ENCODE peak calls at places on chromosomes 6 and 20, in ten cellular contexts. G is H1, Z is HCT116, W is GM23338, Q is mammary epithelial cell, C is fibroblast of lung, P is IMR-90, E is HepG2, Y is SK-N-SH, I is keratinocyte. S is an unnamed sample.

GRCh38 chr20:43899274-43899878 is 15.3 kb upstream of the TOX2 start:
- DNase-seq in G (no peak), Z (no peak), W (peak; percentile 20), Q (no peak), C (no peak), P (no peak), E (no peak), Y (no peak), I (no peak), S (no peak)

GRCh38 chr6:122818866-122819265 is 29.8 kb downstream of the SMPDL3A start:
- DNase-seq in G (no peak), Z (no peak), W (no peak), Q (no peak), C (peak; percentile 9), P (no peak), E (no peak), Y (no peak), I (no peak), S (no peak)

GRCh38 chr6:4243237-4243636 is 107.9 kb upstream of the ECI2 start:
- DNase-seq in G (no peak), Z (no peak), W (no peak), Q (no peak), C (no peak), P (no peak), E (no peak), Y (no peak), I (no peak), S (no peak)

GRCh38 chr6:3347237-3347636 is 88.5 kb downstream of the PSMG4 start:
- DNase-seq in G (no peak), Z (no peak), W (no peak), Q (no peak), C (no peak), P (no peak), E (no peak), Y (no peak), I (no peak), S (no peak)

GRCh38 chr20:23928788-23929187 is 49.2 kb upstream of the CST5 start:
- DNase-seq in G (no peak), Z (no peak), W (peak; percentile 13), Q (no peak), C (no peak), P (no peak), E (no peak), Y (no peak), I (no peak), S (no peak)

GRCh38 chr6:149334201-149334600 is 16.7 kb downstream of the TAB2 start:
- DNase-seq in G (no peak), Z (no peak), W (no peak), Q (peak; percentile 62), C (peak; percentile 63), P (peak; percentile 69), E (no peak), Y (no peak), I (no peak), S (no peak)

GRCh38 chr20:63957004-63957689 is 931 bp upstream of the UCKL1 start:
- DNase-seq in G (peak; percentile 90), Z (peak; percentile 73), W (peak; percentile 83), Q (peak; percentile 72), C (peak; percentile 65), P (peak; percentile 49), E (peak; percentile 85), Y (peak; percentile 94), I (no peak), S (peak; percentile 84)

GRCh38 chr20:22921595-22922421 is 113.3 kb upstream of the SSTR4 start:
- DNase-seq in G (no peak), Z (no peak), W (no peak), Q (peak; percentile 63), C (peak; percentile 60), P (peak; percentile 8), E (no peak), Y (no peak), I (no peak), S (no peak)

GRCh38 chr6:52394251-52394666 is 25.9 kb upstream of the EFHC1 start:
- DNase-seq in G (no peak), Z (no peak), W (no peak), Q (no peak), C (no peak), P (no peak), E (no peak), Y (no peak), I (no peak), S (no peak)

GRCh38 chr20:1122388-1123315 is 4.2 kb downstream of the PSMF1 start:
- DNase-seq in G (no peak), Z (no peak), W (no peak), Q (no peak), C (peak; percentile 31), P (peak; percentile 57), E (peak; percentile 99), Y (no peak), I (no peak), S (peak; percentile 44)

GRCh38 chr6:133756046-133756445 is 132.9 kb upstream of the TCF21 start:
- DNase-seq in G (no peak), Z (no peak), W (no peak), Q (no peak), C (peak; percentile 59), P (peak; percentile 61), E (no peak), Y (no peak), I (no peak), S (no peak)
- TF ChIP-seq CTCF in G (no peak), Z (no peak), W (no peak), Q (no peak), C (no peak), P (no peak), E (no peak), Y (no peak), I (no peak), S (no peak)

GRCh38 chr6:36488221-36488620 is 45.4 kb downstream of the KCTD20 start:
- DNase-seq in G (no peak), Z (no peak), W (no peak), Q (no peak), C (no peak), P (no peak), E (no peak), Y (no peak), I (no peak), S (no peak)

GRCh38 chr6:36491378-36491965 is 48.7 kb downstream of the KCTD20 start:
- DNase-seq in G (peak; percentile 23), Z (no peak), W (peak; percentile 60), Q (no peak), C (peak; percentile 37), P (peak; percentile 31), E (peak; percentile 80), Y (no peak), I (no peak), S (no peak)

GRCh38 chr6:36489426-36489825 is 46.6 kb downstream of the KCTD20 start:
- DNase-seq in G (no peak), Z (no peak), W (no peak), Q (no peak), C (no peak), P (no peak), E (no peak), Y (no peak), I (no peak), S (no peak)

GRCh38 chr6:36492092-36492491 is 49.3 kb downstream of the KCTD20 start:
- DNase-seq in G (no peak), Z (no peak), W (no peak), Q (no peak), C (no peak), P (no peak), E (no peak), Y (no peak), I (no peak), S (no peak)

DNA sequence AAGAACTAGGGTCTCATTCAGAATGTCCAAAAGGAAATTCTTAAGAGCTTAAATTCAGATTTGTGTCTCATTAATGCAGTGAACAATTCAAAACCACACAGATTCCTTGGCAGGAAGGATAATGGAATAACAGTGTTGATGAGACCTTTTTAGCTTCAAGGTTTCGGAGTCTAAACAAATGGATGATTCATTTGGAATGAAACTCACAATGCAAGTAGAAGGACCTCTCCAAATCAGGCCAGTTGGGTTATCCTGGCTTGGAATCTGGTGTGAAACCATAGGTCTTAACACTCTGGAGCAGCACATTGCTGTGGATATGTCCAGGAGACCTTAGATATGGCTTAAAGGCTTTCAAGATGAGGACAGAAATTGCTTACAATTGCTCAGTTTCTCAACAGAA is 44.9 kb downstream of the KCTD20 start:
- DNase-seq in G (no peak), Z (no peak), W (no peak), Q (no peak), C (peak; percentile 87), P (peak; percentile 14), E (no peak), Y (no peak), I (no peak), S (no peak)
- H3K27ac ChIP-seq in G (no peak overlapping the region), Z (no peak overlapping the region), W (no peak overlapping the region), Q (no peak overlapping the region), C (no peak overlapping the region), P (no peak overlapping the region), E (no peak overlapping the region), Y (no peak overlapping the region), I (no peak overlapping the region), S (no peak overlapping the region)

GRCh38 chr6:138142806-138143205 is 18.9 kb upstream of the ARFGEF3 start:
- DNase-seq in G (no peak), Z (no peak), W (no peak), Q (no peak), C (no peak), P (no peak), E (no peak), Y (no peak), I (no peak), S (no peak)

GRCh38 chr6:138146544-138146943 is 15.2 kb upstream of the ARFGEF3 start:
- DNase-seq in G (no peak), Z (no peak), W (peak; percentile 25), Q (no peak), C (no peak), P (no peak), E (no peak), Y (no peak), I (no peak), S (no peak)

DNA sequence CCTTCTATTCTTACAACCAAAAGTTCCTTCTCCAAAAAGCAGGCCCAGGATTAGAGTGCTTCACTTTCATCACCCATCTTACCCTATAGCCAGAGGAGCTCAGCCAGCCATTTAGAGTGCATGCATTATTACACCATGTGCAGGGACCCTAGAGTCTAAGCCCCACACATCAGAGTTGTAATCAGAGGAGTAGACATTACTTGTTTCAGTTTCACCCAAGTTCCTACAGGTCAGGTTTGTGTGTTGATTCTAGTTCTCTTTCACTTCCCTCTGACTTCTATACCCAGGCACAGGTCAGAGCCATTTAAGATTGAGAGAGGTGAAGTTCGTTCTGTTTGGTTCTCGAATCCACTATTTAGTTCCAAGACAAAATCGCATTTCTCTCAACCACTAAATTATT is 16.3 kb upstream of the ARFGEF3 start:
- DNase-seq in G (no peak), Z (no peak), W (no peak), Q (no peak), C (no peak), P (no peak), E (no peak), Y (no peak), I (no peak), S (no peak)
- H2AFZ ChIP-seq in G (no peak overlapping the region), Z (no peak overlapping the region), W (no peak overlapping the region), Q (no peak overlapping the region), C (no peak overlapping the region), P (no peak overlapping the region), E (no peak overlapping the region), Y (no peak overlapping the region), I (no peak overlapping the region), S (no peak overlapping the region)

DNA sequence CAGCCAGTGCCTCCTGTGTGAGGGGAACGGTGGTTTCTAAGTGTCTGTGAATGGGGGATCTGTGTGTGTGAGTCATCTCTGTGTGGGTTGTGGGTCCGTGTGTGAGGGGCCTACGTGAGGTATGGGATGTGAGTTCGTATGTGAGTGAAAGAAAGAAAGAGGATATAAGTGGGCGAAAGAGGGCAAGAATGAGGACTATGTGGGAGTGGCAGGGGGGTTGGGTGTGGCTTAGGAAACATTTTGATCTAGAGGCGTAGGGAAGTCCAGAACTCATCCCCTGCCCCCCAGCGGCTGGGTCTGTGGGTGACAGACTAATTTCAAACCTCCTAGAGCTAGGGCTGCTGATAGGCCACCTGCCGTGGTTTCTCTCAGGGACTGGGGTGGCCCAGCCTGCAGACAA is 35.5 kb downstream of the DHX35 start:
- DNase-seq in G (no peak), Z (no peak), W (peak; percentile 17), Q (no peak), C (peak; percentile 64), P (no peak), E (no peak), Y (no peak), I (no peak), S (no peak)
- TF ChIP-seq CTCF in G (no peak), Z (no peak), W (no peak), Q (no peak), C (no peak), P (no peak), E (no peak), Y (no peak), I (no peak), S (no peak)

S was measured in hepatocyte.